ENCODE peak calls at places on chromosomes 4 and X, in nine cellular contexts. C is naive thymus-derived CD4-positive, alpha-beta T cell; O is CD8-positive, alpha-beta memory T cell; W is Panc1; R is mesendoderm; P is heart left ventricle; S is effector memory CD4-positive, alpha-beta T cell; G is IMR-90; Y is ovary. A is an unnamed sample.

GRCh38 chrX:31555506-31555905 is 483.7 kb upstream of the FTHL17 start:
- DNase-seq in C (no peak), O (no peak), W (no peak), R (peak; percentile 7), P (peak; percentile 5), S (no peak), G (peak; percentile 6), Y (no peak), A (no peak)

GRCh38 chr4:184825394-184826314 is at the start of gene ACSL1:
- DNase-seq in C (peak; percentile 73), O (peak; percentile 73), W (no peak), R (peak; percentile 69), P (peak; percentile 85), S (peak; percentile 71), G (peak; percentile 53), Y (peak; percentile 78), A (peak; percentile 89)

GRCh38 chrX:15359701-15360100 is 24.4 kb upstream of the PIGA start:
- DNase-seq in C (no peak), O (no peak), W (no peak), R (no peak), P (no peak), S (no peak), G (peak; percentile 15), Y (no peak), A (no peak)

GRCh38 chr4:40887690-40888089 is 137.9 kb downstream of the NSUN7 start:
- DNase-seq in C (no peak), O (no peak), W (no peak), R (no peak), P (no peak), S (no peak), G (peak; percentile 92), Y (no peak), A (no peak)

GRCh38 chrX:150127216-150127615 is 188.9 kb upstream of the EOLA2 start:
- DNase-seq in C (no peak), O (no peak), W (no peak), R (peak; percentile 25), P (no peak), S (no peak), G (no peak), Y (no peak), A (no peak)

GRCh38 chr4:6972911-6973310 is 63.3 kb downstream of the TBC1D14 start:
- DNase-seq in C (no peak), O (no peak), W (no peak), R (peak; percentile 94), P (no peak), S (no peak), G (peak; percentile 47), Y (no peak), A (no peak)

GRCh38 chr4:176883681-176884418 is 91.1 kb upstream of the VEGFC start:
- DNase-seq in C (no peak), O (no peak), W (peak; percentile 74), R (no peak), P (no peak), S (no peak), G (peak; percentile 88), Y (no peak), A (no peak)

GRCh38 chr4:89685690-89686089 is 151.3 kb downstream of the SNCA start:
- DNase-seq in C (no peak), O (no peak), W (no peak), R (no peak), P (no peak), S (no peak), G (no peak), Y (no peak), A (no peak)

GRCh38 chr4:7831330-7831729 is 108.3 kb downstream of the AFAP1 start:
- DNase-seq in C (no peak), O (no peak), W (no peak), R (no peak), P (peak; percentile 62), S (no peak), G (peak; percentile 97), Y (no peak), A (no peak)

GRCh38 chr4:22556411-22556969 is 40.6 kb upstream of the ADGRA3 start:
- DNase-seq in C (no peak), O (no peak), W (no peak), R (no peak), P (no peak), S (no peak), G (no peak), Y (no peak), A (peak; percentile 46)

GRCh38 chr4:123628288-123628687 is 231.7 kb downstream of the SPRY1 start:
- DNase-seq in C (no peak), O (no peak), W (no peak), R (no peak), P (no peak), S (no peak), G (no peak), Y (no peak), A (no peak)

GRCh38 chr4:123622572-123622971 is 226.0 kb downstream of the SPRY1 start:
- DNase-seq in C (no peak), O (no peak), W (no peak), R (no peak), P (no peak), S (no peak), G (no peak), Y (no peak), A (no peak)

GRCh38 chr4:123623611-123624010 is 227.0 kb downstream of the SPRY1 start:
- DNase-seq in C (no peak), O (no peak), W (no peak), R (peak; percentile 92), P (no peak), S (no peak), G (no peak), Y (no peak), A (no peak)

GRCh38 chr4:123621072-123621705 is 224.6 kb downstream of the SPRY1 start:
- DNase-seq in C (no peak), O (no peak), W (no peak), R (peak; percentile 62), P (peak; percentile 20), S (no peak), G (no peak), Y (peak; percentile 24), A (no peak)

GRCh38 chr4:123624959-123625358 is 228.4 kb downstream of the SPRY1 start:
- DNase-seq in C (no peak), O (no peak), W (no peak), R (no peak), P (no peak), S (no peak), G (no peak), Y (no peak), A (no peak)
- H3K4me1 ChIP-seq in C (no peaks in the 10 kb centered on the region), O (no peaks in the 10 kb centered on the region), W (no peaks in the 10 kb centered on the region), R (no peaks in the 10 kb centered on the region), P (peaks cover 17% of the 10 kb centered on the region), S (no peaks in the 10 kb centered on the region), G (peaks cover 2% of the 10 kb centered on the region), Y (no peaks in the 10 kb centered on the region), A (no peaks in the 10 kb centered on the region)

GRCh38 chr4:25817059-25817681 is 45.6 kb downstream of the SEL1L3 start:
- DNase-seq in C (no peak), O (no peak), W (no peak), R (no peak), P (no peak), S (no peak), G (peak; percentile 86), Y (no peak), A (no peak)

GRCh38 chr4:25816591-25817058 is 46.2 kb downstream of the SEL1L3 start:
- DNase-seq in C (no peak), O (no peak), W (no peak), R (peak; percentile 62), P (no peak), S (no peak), G (no peak), Y (no peak), A (no peak)

GRCh38 chr4:25814323-25814722 is 48.5 kb downstream of the SEL1L3 start:
- DNase-seq in C (no peak), O (no peak), W (no peak), R (no peak), P (peak; percentile 46), S (no peak), G (peak; percentile 63), Y (no peak), A (no peak)

GRCh38 chr4:25814737-25815136 is 48.1 kb downstream of the SEL1L3 start:
- DNase-seq in C (no peak), O (no peak), W (no peak), R (no peak), P (no peak), S (no peak), G (no peak), Y (no peak), A (no peak)

DNA sequence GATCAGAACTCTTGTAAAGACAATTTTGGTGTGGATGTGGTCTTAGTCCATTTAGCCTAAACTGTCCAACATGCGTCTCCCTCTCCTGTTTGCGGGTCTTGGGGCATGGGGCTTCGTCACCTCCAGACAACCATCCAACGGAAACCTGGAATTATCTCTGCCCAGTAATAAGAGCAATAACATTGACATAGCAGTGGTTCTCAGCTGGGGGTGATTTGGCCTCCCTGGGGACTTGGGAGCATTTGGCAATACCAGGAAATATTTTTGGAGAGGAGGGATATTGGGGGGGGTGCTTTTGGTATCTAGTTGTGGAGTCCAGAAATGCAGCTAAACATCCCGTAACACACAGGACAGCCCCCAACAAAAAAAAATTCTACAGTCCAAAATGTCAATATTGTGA is 47.2 kb downstream of the SEL1L3 start:
- DNase-seq in C (no peak), O (no peak), W (no peak), R (no peak), P (no peak), S (no peak), G (no peak), Y (no peak), A (no peak)
- H3K4me1 ChIP-seq in C (no peaks in the 10 kb centered on the region), O (no peaks in the 10 kb centered on the region), W (no peaks in the 10 kb centered on the region), R (peaks cover 2% of the 10 kb centered on the region), P (peaks cover 16% of the 10 kb centered on the region), S (no peaks in the 10 kb centered on the region), G (peaks cover 37% of the 10 kb centered on the region), Y (peaks cover 9% of the 10 kb centered on the region), A (no peaks in the 10 kb centered on the region)

GRCh38 chrX:124328765-124329164 is 3.7 kb upstream of the TEX13D start:
- DNase-seq in C (no peak), O (no peak), W (no peak), R (peak; percentile 13), P (no peak), S (no peak), G (no peak), Y (no peak), A (no peak)
- H3K4me1 ChIP-seq in C (peaks cover 4% of the 10 kb centered on the region), O (no peaks in the 10 kb centered on the region), W (no peaks in the 10 kb centered on the region), R (no peaks in the 10 kb centered on the region), P (no peaks in the 10 kb centered on the region), S (no peaks in the 10 kb centered on the region), G (no peaks in the 10 kb centered on the region), Y (no peaks in the 10 kb centered on the region), A (no peaks in the 10 kb centered on the region)

GRCh38 chrX:29295987-29296680 is 708.9 kb downstream of the IL1RAPL1 start:
- DNase-seq in C (no peak), O (no peak), W (no peak), R (no peak), P (no peak), S (no peak), G (peak; percentile 51), Y (no peak), A (no peak)

GRCh38 chrX:29297171-29297800 is 710.0 kb downstream of the IL1RAPL1 start:
- DNase-seq in C (no peak), O (no peak), W (no peak), R (no peak), P (no peak), S (no peak), G (peak; percentile 43), Y (no peak), A (no peak)

DNA sequence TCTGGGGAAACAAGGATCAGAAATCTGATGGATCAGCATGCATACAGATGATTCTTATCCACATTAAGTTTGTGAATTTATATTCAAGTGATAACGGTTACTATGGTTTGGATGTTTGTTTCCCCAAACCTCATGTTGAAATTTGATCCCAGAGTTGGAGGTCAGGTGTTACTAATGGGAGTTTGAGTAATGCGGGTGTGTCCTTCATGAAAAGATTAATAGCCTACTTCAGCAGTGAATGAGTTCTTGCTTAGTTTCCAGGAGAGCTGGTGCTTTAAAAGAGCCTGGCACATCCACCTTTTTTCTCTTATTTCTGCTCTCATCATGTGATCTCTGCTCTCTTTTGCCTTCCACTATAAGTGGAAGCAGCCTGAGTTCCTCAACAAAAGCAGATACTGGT is 712.4 kb downstream of the IL1RAPL1 start:
- DNase-seq in C (no peak), O (no peak), W (no peak), R (no peak), P (no peak), S (no peak), G (no peak), Y (no peak), A (no peak)
- H3K4me1 ChIP-seq in C (no peaks in the 10 kb centered on the region), O (no peaks in the 10 kb centered on the region), W (no peaks in the 10 kb centered on the region), R (no peaks in the 10 kb centered on the region), P (no peaks in the 10 kb centered on the region), S (no peaks in the 10 kb centered on the region), G (peaks cover 2% of the 10 kb centered on the region), Y (no peaks in the 10 kb centered on the region), A (no peaks in the 10 kb centered on the region)

A was measured in mucosa of descending colon.